ENCODE peak calls at places on chromosomes 13 and 19, in seven cellular contexts. One of them, this sample, is unnamed.

GRCh38 chr13:30193279-30194234 is 113.8 kb downstream of the KATNAL1 start:
- DNase-seq in nucleus accumbens: no peak
- DNase-seq in neural progenitor cell: no peak
- DNase-seq in substantia nigra: no peak
- DNase-seq in SW 1271: no peak
- DNase-seq in AG10803: no peak
- DNase-seq in T-helper 2 cell: no peak
- DNase-seq in this sample: no peak

GRCh38 chr19:495440-496332 is 600 bp upstream of the MADCAM1 start:
- DNase-seq in neural progenitor cell: peak; percentile 62
- DNase-seq in T-helper 2 cell: peak; percentile 30
- DNase-seq in substantia nigra: no peak
- DNase-seq in SW 1271: no peak
- DNase-seq in nucleus accumbens: no peak
- DNase-seq in AG10803: peak; percentile 19
- DNase-seq in this sample: peak; percentile 18

GRCh38 chr19:39696418-39696817 is 7.9 kb upstream of the LGALS14 start:
- DNase-seq in substantia nigra: no peak
- DNase-seq in nucleus accumbens: no peak
- DNase-seq in SW 1271: no peak
- DNase-seq in AG10803: peak; percentile 4
- DNase-seq in neural progenitor cell: no peak
- DNase-seq in T-helper 2 cell: no peak
- DNase-seq in this sample: no peak

GRCh38 chr19:43479226-43479625 is 13.8 kb upstream of the LYPD3 start:
- DNase-seq in T-helper 2 cell: no peak
- DNase-seq in substantia nigra: no peak
- DNase-seq in neural progenitor cell: no peak
- DNase-seq in SW 1271: no peak
- DNase-seq in nucleus accumbens: no peak
- DNase-seq in AG10803: no peak
- DNase-seq in this sample: no peak

GRCh38 chr13:44293908-44294735 is 79.5 kb upstream of the SERP2 start:
- DNase-seq in neural progenitor cell: no peak
- DNase-seq in T-helper 2 cell: no peak
- DNase-seq in AG10803: peak; percentile 34
- DNase-seq in substantia nigra: no peak
- DNase-seq in nucleus accumbens: no peak
- DNase-seq in SW 1271: no peak
- DNase-seq in this sample: peak; percentile 50

GRCh38 chr19:37817180-37817911 is 38.0 kb upstream of the ZNF573 start:
- DNase-seq in nucleus accumbens: peak; percentile 79
- DNase-seq in AG10803: peak; percentile 31
- DNase-seq in T-helper 2 cell: peak; percentile 17
- DNase-seq in SW 1271: no peak
- DNase-seq in substantia nigra: peak; percentile 46
- DNase-seq in neural progenitor cell: peak; percentile 87
- DNase-seq in this sample: peak; percentile 27

GRCh38 chr19:33601583-33601982 is 20.2 kb upstream of the CHST8 start:
- DNase-seq in neural progenitor cell: no peak
- DNase-seq in nucleus accumbens: no peak
- DNase-seq in substantia nigra: no peak
- DNase-seq in T-helper 2 cell: no peak
- DNase-seq in SW 1271: no peak
- DNase-seq in AG10803: no peak
- DNase-seq in this sample: no peak

GRCh38 chr19:4581381-4582111 is 22.1 kb upstream of the SEMA6B start:
- DNase-seq in substantia nigra: no peak
- DNase-seq in SW 1271: no peak
- DNase-seq in AG10803: no peak
- DNase-seq in T-helper 2 cell: no peak
- DNase-seq in nucleus accumbens: peak; percentile 7
- DNase-seq in neural progenitor cell: peak; percentile 85
- DNase-seq in this sample: no peak

GRCh38 chr19:42048992-42049391 is 21.0 kb downstream of the GRIK5 start:
- DNase-seq in substantia nigra: no peak
- DNase-seq in SW 1271: no peak
- DNase-seq in T-helper 2 cell: no peak
- DNase-seq in neural progenitor cell: no peak
- DNase-seq in AG10803: no peak
- DNase-seq in nucleus accumbens: no peak
- DNase-seq in this sample: no peak

GRCh38 chr19:8643860-8644653 is 13.6 kb downstream of the NFILZ start:
- DNase-seq in AG10803: no peak
- DNase-seq in substantia nigra: no peak
- DNase-seq in neural progenitor cell: no peak
- DNase-seq in T-helper 2 cell: no peak
- DNase-seq in SW 1271: no peak
- DNase-seq in nucleus accumbens: no peak
- DNase-seq in this sample: no peak

GRCh38 chr19:46919324-46919723 is 58.5 kb downstream of the ARHGAP35 start:
- DNase-seq in SW 1271: no peak
- DNase-seq in AG10803: peak; percentile 53
- DNase-seq in neural progenitor cell: no peak
- DNase-seq in substantia nigra: no peak
- DNase-seq in nucleus accumbens: no peak
- DNase-seq in T-helper 2 cell: no peak
- DNase-seq in this sample: peak; percentile 25

GRCh38 chr19:17117250-17117789 is 41.7 kb downstream of the MYO9B start:
- DNase-seq in neural progenitor cell: no peak
- DNase-seq in SW 1271: no peak
- DNase-seq in AG10803: no peak
- DNase-seq in T-helper 2 cell: no peak
- DNase-seq in substantia nigra: peak; percentile 33
- DNase-seq in nucleus accumbens: no peak
- DNase-seq in this sample: no peak

GRCh38 chr19:7013678-7014077 is 7.6 kb downstream of the MBD3L2B start:
- DNase-seq in neural progenitor cell: no peak
- DNase-seq in T-helper 2 cell: no peak
- DNase-seq in substantia nigra: no peak
- DNase-seq in AG10803: peak; percentile 8
- DNase-seq in nucleus accumbens: no peak
- DNase-seq in SW 1271: peak; percentile 51
- DNase-seq in this sample: no peak

GRCh38 chr19:12969292-12969988 is at the start of gene DAND5:
- DNase-seq in SW 1271: no peak
- DNase-seq in AG10803: no peak
- DNase-seq in T-helper 2 cell: no peak
- DNase-seq in nucleus accumbens: peak; percentile 53
- DNase-seq in neural progenitor cell: no peak
- DNase-seq in substantia nigra: peak; percentile 21
- DNase-seq in this sample: no peak

GRCh38 chr13:73341748-73342147 is 282.9 kb downstream of the KLF5 start:
- DNase-seq in AG10803: peak; percentile 73
- DNase-seq in SW 1271: no peak
- DNase-seq in substantia nigra: no peak
- DNase-seq in nucleus accumbens: peak; percentile 0
- DNase-seq in T-helper 2 cell: no peak
- DNase-seq in neural progenitor cell: no peak
- DNase-seq in this sample: peak; percentile 79

GRCh38 chr13:74966814-74967213 is 515.2 kb downstream of the TBC1D4 start:
- DNase-seq in nucleus accumbens: no peak
- DNase-seq in AG10803: peak; percentile 40
- DNase-seq in substantia nigra: no peak
- DNase-seq in SW 1271: no peak
- DNase-seq in neural progenitor cell: peak; percentile 41
- DNase-seq in T-helper 2 cell: no peak
- DNase-seq in this sample: peak; percentile 17

GRCh38 chr13:24713022-24713421 is 32.8 kb downstream of the ATP12A start:
- DNase-seq in SW 1271: no peak
- DNase-seq in substantia nigra: no peak
- DNase-seq in neural progenitor cell: no peak
- DNase-seq in T-helper 2 cell: no peak
- DNase-seq in AG10803: no peak
- DNase-seq in nucleus accumbens: no peak
- DNase-seq in this sample: peak; percentile 14

GRCh38 chr19:46487802-46488445 is 7.7 kb downstream of the PNMA8B start:
- DNase-seq in T-helper 2 cell: peak; percentile 64
- DNase-seq in nucleus accumbens: peak; percentile 69
- DNase-seq in SW 1271: peak; percentile 15
- DNase-seq in AG10803: peak; percentile 58
- DNase-seq in neural progenitor cell: peak; percentile 91
- DNase-seq in substantia nigra: peak; percentile 67
- DNase-seq in this sample: no peak

GRCh38 chr13:91142572-91142971 is 204.9 kb upstream of the MIR17HG start:
- DNase-seq in substantia nigra: no peak
- DNase-seq in AG10803: peak; percentile 29
- DNase-seq in neural progenitor cell: no peak
- DNase-seq in T-helper 2 cell: no peak
- DNase-seq in nucleus accumbens: no peak
- DNase-seq in SW 1271: no peak
- DNase-seq in this sample: peak; percentile 89

GRCh38 chr13:98252931-98253470 is 75.9 kb upstream of the RNF113B start:
- DNase-seq in AG10803: peak; percentile 84
- DNase-seq in substantia nigra: no peak
- DNase-seq in T-helper 2 cell: no peak
- DNase-seq in neural progenitor cell: no peak
- DNase-seq in SW 1271: no peak
- DNase-seq in nucleus accumbens: no peak
- DNase-seq in this sample: peak; percentile 85

GRCh38 chr13:94063096-94063495 is 416.4 kb downstream of the DCT start:
- DNase-seq in SW 1271: no peak
- DNase-seq in neural progenitor cell: no peak
- DNase-seq in nucleus accumbens: no peak
- DNase-seq in AG10803: peak; percentile 88
- DNase-seq in T-helper 2 cell: no peak
- DNase-seq in substantia nigra: no peak
- DNase-seq in this sample: peak; percentile 56

GRCh38 chr13:64274481-64275217 is 2859.0 kb upstream of the PCDH20 start:
- DNase-seq in AG10803: no peak
- DNase-seq in neural progenitor cell: no peak
- DNase-seq in substantia nigra: no peak
- DNase-seq in SW 1271: no peak
- DNase-seq in nucleus accumbens: no peak
- DNase-seq in T-helper 2 cell: no peak
- DNase-seq in this sample: peak; percentile 67

GRCh38 chr19:39308531-39309304 is 11.9 kb downstream of the LRFN1 start:
- DNase-seq in AG10803: no peak
- DNase-seq in SW 1271: no peak
- DNase-seq in neural progenitor cell: peak; percentile 75
- DNase-seq in T-helper 2 cell: no peak
- DNase-seq in substantia nigra: no peak
- DNase-seq in nucleus accumbens: no peak
- DNase-seq in this sample: no peak

GRCh38 chr19:6211632-6212402 is 68.0 kb downstream of the MLLT1 start:
- DNase-seq in neural progenitor cell: no peak
- DNase-seq in T-helper 2 cell: no peak
- DNase-seq in SW 1271: no peak
- DNase-seq in AG10803: no peak
- DNase-seq in nucleus accumbens: no peak
- DNase-seq in substantia nigra: no peak
- DNase-seq in this sample: no peak

GRCh38 chr13:74839656-74840055 is 642.3 kb downstream of the TBC1D4 start:
- DNase-seq in nucleus accumbens: no peak
- DNase-seq in T-helper 2 cell: no peak
- DNase-seq in substantia nigra: no peak
- DNase-seq in neural progenitor cell: no peak
- DNase-seq in SW 1271: no peak
- DNase-seq in AG10803: peak; percentile 24
- DNase-seq in this sample: peak; percentile 30

GRCh38 chr19:3175761-3176714 is 2.5 kb upstream of the S1PR4 start:
- DNase-seq in nucleus accumbens: no peak
- DNase-seq in AG10803: peak; percentile 91
- DNase-seq in SW 1271: no peak
- DNase-seq in neural progenitor cell: no peak
- DNase-seq in T-helper 2 cell: no peak
- DNase-seq in substantia nigra: no peak
- DNase-seq in this sample: peak; percentile 60

GRCh38 chr13:33244210-33244906 is 41.2 kb downstream of the STARD13 start:
- DNase-seq in neural progenitor cell: no peak
- DNase-seq in AG10803: no peak
- DNase-seq in SW 1271: no peak
- DNase-seq in T-helper 2 cell: no peak
- DNase-seq in substantia nigra: no peak
- DNase-seq in nucleus accumbens: no peak
- DNase-seq in this sample: no peak

GRCh38 chr19:54420068-54420382 is 4.8 kb downstream of the TTYH1 start:
- DNase-seq in SW 1271: no peak
- DNase-seq in neural progenitor cell: no peak
- DNase-seq in substantia nigra: no peak
- DNase-seq in nucleus accumbens: no peak
- DNase-seq in AG10803: no peak
- DNase-seq in T-helper 2 cell: no peak
- DNase-seq in this sample: no peak

GRCh38 chr19:7979011-7979410 is 26.4 kb downstream of the ELAVL1 start:
- DNase-seq in nucleus accumbens: no peak
- DNase-seq in neural progenitor cell: no peak
- DNase-seq in SW 1271: no peak
- DNase-seq in substantia nigra: no peak
- DNase-seq in T-helper 2 cell: no peak
- DNase-seq in AG10803: no peak
- DNase-seq in this sample: no peak

GRCh38 chr19:30208661-30209060 is 163.5 kb upstream of the ZNF536 start:
- DNase-seq in T-helper 2 cell: no peak
- DNase-seq in AG10803: no peak
- DNase-seq in substantia nigra: no peak
- DNase-seq in nucleus accumbens: no peak
- DNase-seq in SW 1271: no peak
- DNase-seq in neural progenitor cell: no peak
- DNase-seq in this sample: no peak

GRCh38 chr13:23455401-23456185 is 22.1 kb upstream of the SACS start:
- DNase-seq in substantia nigra: no peak
- DNase-seq in neural progenitor cell: no peak
- DNase-seq in SW 1271: no peak
- DNase-seq in T-helper 2 cell: no peak
- DNase-seq in AG10803: no peak
- DNase-seq in nucleus accumbens: no peak
- DNase-seq in this sample: no peak

GRCh38 chr19:8831832-8832131 is 322 bp downstream of the ZNF558 start:
- DNase-seq in SW 1271: peak; percentile 42
- DNase-seq in nucleus accumbens: no peak
- DNase-seq in T-helper 2 cell: no peak
- DNase-seq in neural progenitor cell: no peak
- DNase-seq in substantia nigra: no peak
- DNase-seq in AG10803: no peak
- DNase-seq in this sample: no peak

GRCh38 chr19:57769345-57770131 is at the start of gene ZNF586:
- DNase-seq in T-helper 2 cell: peak; percentile 80
- DNase-seq in neural progenitor cell: peak; percentile 97
- DNase-seq in AG10803: peak; percentile 91
- DNase-seq in nucleus accumbens: peak; percentile 88
- DNase-seq in SW 1271: peak; percentile 62
- DNase-seq in substantia nigra: peak; percentile 83
- DNase-seq in this sample: peak; percentile 91

GRCh38 chr19:30881986-30882385 is 467.2 kb downstream of the TSHZ3 start:
- DNase-seq in neural progenitor cell: no peak
- DNase-seq in substantia nigra: no peak
- DNase-seq in SW 1271: no peak
- DNase-seq in AG10803: no peak
- DNase-seq in nucleus accumbens: no peak
- DNase-seq in T-helper 2 cell: no peak
- DNase-seq in this sample: no peak